ENCODE peak calls at places on chromosomes 6 and 20, in eight cellular contexts. One of them, this sample, is unnamed.

GRCh38 chr20:24870876-24871275 is 78.2 kb upstream of the CST7 start:
- DNase-seq in IMR-90: no peak
- DNase-seq in body of pancreas: no peak
- DNase-seq in left ventricle myocardium inferior: no peak
- DNase-seq in WTC11: no peak
- DNase-seq in mucosa of descending colon: no peak
- DNase-seq in A549: no peak
- DNase-seq in epithelial cell of proximal tubule: no peak
- DNase-seq in this sample: no peak

GRCh38 chr6:45538636-45539035 is 160.9 kb upstream of the SUPT3H start:
- DNase-seq in mucosa of descending colon: no peak
- DNase-seq in body of pancreas: peak; percentile 22
- DNase-seq in left ventricle myocardium inferior: no peak
- DNase-seq in WTC11: no peak
- DNase-seq in IMR-90: no peak
- DNase-seq in A549: no peak
- DNase-seq in epithelial cell of proximal tubule: no peak
- DNase-seq in this sample: no peak

GRCh38 chr6:73363537-73363875 is 1.0 kb downstream of the KHDC3L start:
- DNase-seq in left ventricle myocardium inferior: no peak
- DNase-seq in mucosa of descending colon: no peak
- DNase-seq in WTC11: no peak
- DNase-seq in A549: no peak
- DNase-seq in body of pancreas: no peak
- DNase-seq in IMR-90: no peak
- DNase-seq in epithelial cell of proximal tubule: no peak
- DNase-seq in this sample: no peak

GRCh38 chr6:168884646-168885086 is 369.0 kb downstream of the THBS2 start:
- DNase-seq in left ventricle myocardium inferior: peak; percentile 75
- DNase-seq in mucosa of descending colon: peak; percentile 83
- DNase-seq in IMR-90: peak; percentile 5
- DNase-seq in A549: peak; percentile 69
- DNase-seq in body of pancreas: peak; percentile 72
- DNase-seq in epithelial cell of proximal tubule: no peak
- DNase-seq in WTC11: peak; percentile 87
- DNase-seq in this sample: no peak

GRCh38 chr6:53410508-53411258 is 61.9 kb upstream of the ELOVL5 start:
- DNase-seq in left ventricle myocardium inferior: peak; percentile 42
- DNase-seq in mucosa of descending colon: peak; percentile 66
- DNase-seq in body of pancreas: peak; percentile 57
- DNase-seq in epithelial cell of proximal tubule: no peak
- DNase-seq in WTC11: peak; percentile 25
- DNase-seq in A549: peak; percentile 28
- DNase-seq in IMR-90: peak; percentile 33
- DNase-seq in this sample: peak; percentile 23

GRCh38 chr6:141488466-141488865 is 644.3 kb upstream of the GJE1 start:
- DNase-seq in IMR-90: peak; percentile 46
- DNase-seq in WTC11: no peak
- DNase-seq in body of pancreas: no peak
- DNase-seq in mucosa of descending colon: no peak
- DNase-seq in left ventricle myocardium inferior: no peak
- DNase-seq in A549: no peak
- DNase-seq in epithelial cell of proximal tubule: no peak
- DNase-seq in this sample: no peak

GRCh38 chr6:126797981-126798380 is 320.5 kb upstream of the RSPO3 start:
- DNase-seq in A549: no peak
- DNase-seq in IMR-90: no peak
- DNase-seq in body of pancreas: no peak
- DNase-seq in WTC11: no peak
- DNase-seq in mucosa of descending colon: no peak
- DNase-seq in epithelial cell of proximal tubule: no peak
- DNase-seq in left ventricle myocardium inferior: no peak
- DNase-seq in this sample: no peak

GRCh38 chr6:43088654-43089056 is 12.5 kb downstream of the PTK7 start:
- DNase-seq in A549: no peak
- DNase-seq in IMR-90: peak; percentile 13
- DNase-seq in mucosa of descending colon: no peak
- DNase-seq in epithelial cell of proximal tubule: no peak
- DNase-seq in left ventricle myocardium inferior: no peak
- DNase-seq in body of pancreas: no peak
- DNase-seq in WTC11: no peak
- DNase-seq in this sample: no peak

GRCh38 chr6:41726876-41727275 is 8.5 kb downstream of the TFEB start:
- DNase-seq in mucosa of descending colon: no peak
- DNase-seq in IMR-90: no peak
- DNase-seq in WTC11: no peak
- DNase-seq in left ventricle myocardium inferior: no peak
- DNase-seq in body of pancreas: no peak
- DNase-seq in A549: no peak
- DNase-seq in epithelial cell of proximal tubule: no peak
- DNase-seq in this sample: no peak

GRCh38 chr20:58584051-58584824 is 66.8 kb upstream of the STX16 start:
- DNase-seq in left ventricle myocardium inferior: no peak
- DNase-seq in WTC11: no peak
- DNase-seq in IMR-90: no peak
- DNase-seq in mucosa of descending colon: no peak
- DNase-seq in A549: no peak
- DNase-seq in body of pancreas: no peak
- DNase-seq in epithelial cell of proximal tubule: no peak
- DNase-seq in this sample: no peak

GRCh38 chr6:112193535-112194051 is 60.8 kb downstream of the LAMA4 start:
- DNase-seq in left ventricle myocardium inferior: no peak
- DNase-seq in body of pancreas: no peak
- DNase-seq in A549: no peak
- DNase-seq in epithelial cell of proximal tubule: no peak
- DNase-seq in WTC11: no peak
- DNase-seq in IMR-90: no peak
- DNase-seq in mucosa of descending colon: no peak
- DNase-seq in this sample: no peak

GRCh38 chr6:13664703-13665352 is 46.8 kb downstream of the RANBP9 start:
- DNase-seq in IMR-90: peak; percentile 70
- DNase-seq in left ventricle myocardium inferior: no peak
- DNase-seq in mucosa of descending colon: no peak
- DNase-seq in WTC11: no peak
- DNase-seq in body of pancreas: no peak
- DNase-seq in epithelial cell of proximal tubule: no peak
- DNase-seq in A549: no peak
- DNase-seq in this sample: peak; percentile 15

GRCh38 chr6:90175627-90176538 is 120.8 kb downstream of the BACH2 start:
- DNase-seq in A549: no peak
- DNase-seq in epithelial cell of proximal tubule: no peak
- DNase-seq in mucosa of descending colon: no peak
- DNase-seq in left ventricle myocardium inferior: no peak
- DNase-seq in body of pancreas: no peak
- DNase-seq in WTC11: no peak
- DNase-seq in IMR-90: no peak
- DNase-seq in this sample: no peak

GRCh38 chr20:37534401-37535157 is 6.9 kb upstream of the BLCAP start:
- DNase-seq in WTC11: no peak
- DNase-seq in epithelial cell of proximal tubule: no peak
- DNase-seq in left ventricle myocardium inferior: no peak
- DNase-seq in A549: peak; percentile 38
- DNase-seq in mucosa of descending colon: peak; percentile 93
- DNase-seq in body of pancreas: peak; percentile 54
- DNase-seq in IMR-90: peak; percentile 77
- DNase-seq in this sample: peak; percentile 81

GRCh38 chr6:15332441-15332840 is 86.6 kb downstream of the JARID2 start:
- DNase-seq in body of pancreas: no peak
- DNase-seq in IMR-90: peak; percentile 74
- DNase-seq in epithelial cell of proximal tubule: no peak
- DNase-seq in WTC11: no peak
- DNase-seq in mucosa of descending colon: no peak
- DNase-seq in left ventricle myocardium inferior: no peak
- DNase-seq in A549: no peak
- DNase-seq in this sample: no peak

GRCh38 chr20:57686931-57687652 is 22.7 kb downstream of the PMEPA1 start:
- DNase-seq in mucosa of descending colon: peak; percentile 26
- DNase-seq in epithelial cell of proximal tubule: no peak
- DNase-seq in left ventricle myocardium inferior: no peak
- DNase-seq in A549: no peak
- DNase-seq in IMR-90: no peak
- DNase-seq in WTC11: no peak
- DNase-seq in body of pancreas: no peak
- DNase-seq in this sample: no peak

GRCh38 chr20:60209048-60209447 is 250.8 kb downstream of the CDH26 start:
- DNase-seq in body of pancreas: no peak
- DNase-seq in epithelial cell of proximal tubule: no peak
- DNase-seq in left ventricle myocardium inferior: no peak
- DNase-seq in mucosa of descending colon: no peak
- DNase-seq in WTC11: no peak
- DNase-seq in A549: no peak
- DNase-seq in IMR-90: no peak
- DNase-seq in this sample: no peak

GRCh38 chr20:21026951-21027350 is 79.2 kb downstream of the LINC00237 start:
- DNase-seq in IMR-90: no peak
- DNase-seq in body of pancreas: no peak
- DNase-seq in epithelial cell of proximal tubule: no peak
- DNase-seq in mucosa of descending colon: no peak
- DNase-seq in A549: no peak
- DNase-seq in left ventricle myocardium inferior: no peak
- DNase-seq in WTC11: no peak
- DNase-seq in this sample: no peak

GRCh38 chr20:21028921-21029320 is 77.2 kb downstream of the LINC00237 start:
- DNase-seq in left ventricle myocardium inferior: no peak
- DNase-seq in epithelial cell of proximal tubule: no peak
- DNase-seq in A549: no peak
- DNase-seq in body of pancreas: no peak
- DNase-seq in WTC11: no peak
- DNase-seq in IMR-90: no peak
- DNase-seq in mucosa of descending colon: no peak
- DNase-seq in this sample: no peak

GRCh38 chr20:21029356-21029755 is 76.8 kb downstream of the LINC00237 start:
- DNase-seq in IMR-90: no peak
- DNase-seq in WTC11: no peak
- DNase-seq in epithelial cell of proximal tubule: no peak
- DNase-seq in left ventricle myocardium inferior: no peak
- DNase-seq in mucosa of descending colon: no peak
- DNase-seq in A549: no peak
- DNase-seq in body of pancreas: no peak
- DNase-seq in this sample: no peak

GRCh38 chr20:21028436-21028835 is 77.7 kb downstream of the LINC00237 start:
- DNase-seq in A549: no peak
- DNase-seq in body of pancreas: no peak
- DNase-seq in WTC11: no peak
- DNase-seq in mucosa of descending colon: no peak
- DNase-seq in epithelial cell of proximal tubule: no peak
- DNase-seq in left ventricle myocardium inferior: no peak
- DNase-seq in IMR-90: no peak
- DNase-seq in this sample: no peak

DNA sequence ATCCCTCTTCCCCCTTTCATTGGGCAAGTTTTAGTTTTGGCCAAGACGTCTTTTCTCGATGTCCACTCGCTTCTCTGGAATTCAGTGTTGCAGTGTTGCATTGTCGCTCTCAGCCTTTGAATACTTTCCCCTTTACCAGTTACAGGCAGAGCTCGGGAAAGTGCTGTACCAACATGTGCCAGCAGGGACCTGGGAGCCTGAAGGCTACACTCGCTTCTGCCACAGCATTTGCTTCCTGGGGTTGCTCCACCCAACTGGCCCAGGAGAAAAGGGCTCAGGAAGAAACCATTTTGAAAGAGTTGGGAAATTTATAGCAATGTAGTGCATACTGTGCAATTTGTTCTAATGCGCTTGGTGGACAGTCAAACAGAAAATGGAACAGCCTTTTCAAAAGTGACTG is 78.6 kb downstream of the LINC00237 start:
- DNase-seq in body of pancreas: no peak
- DNase-seq in IMR-90: no peak
- DNase-seq in A549: peak; percentile 53
- DNase-seq in left ventricle myocardium inferior: no peak
- DNase-seq in WTC11: peak; percentile 69
- DNase-seq in epithelial cell of proximal tubule: no peak
- DNase-seq in mucosa of descending colon: no peak
- DNase-seq in this sample: peak; percentile 4
- TF ChIP-seq CTCF in body of pancreas: no peak
- TF ChIP-seq CTCF in IMR-90: no peak
- TF ChIP-seq CTCF in A549: no peak
- TF ChIP-seq CTCF in left ventricle myocardium inferior: no peak
- TF ChIP-seq CTCF in WTC11: no peak
- TF ChIP-seq CTCF in epithelial cell of proximal tubule: no peak
- TF ChIP-seq CTCF in mucosa of descending colon: no peak
- TF ChIP-seq CTCF in this sample: peak; percentile 20

GRCh38 chr6:36605560-36606391 is 11.6 kb downstream of the SRSF3 start:
- DNase-seq in WTC11: peak; percentile 8
- DNase-seq in IMR-90: no peak
- DNase-seq in mucosa of descending colon: no peak
- DNase-seq in left ventricle myocardium inferior: no peak
- DNase-seq in epithelial cell of proximal tubule: no peak
- DNase-seq in A549: no peak
- DNase-seq in body of pancreas: no peak
- DNase-seq in this sample: no peak
- TF ChIP-seq CTCF in WTC11: no peak
- TF ChIP-seq CTCF in IMR-90: no peak
- TF ChIP-seq CTCF in mucosa of descending colon: no peak
- TF ChIP-seq CTCF in left ventricle myocardium inferior: peak; percentile 18
- TF ChIP-seq CTCF in epithelial cell of proximal tubule: peak; percentile 3
- TF ChIP-seq CTCF in A549: no peak
- TF ChIP-seq CTCF in body of pancreas: no peak
- TF ChIP-seq CTCF in this sample: peak; percentile 33

GRCh38 chr6:154510144-154510905 is at the start of gene CNKSR3:
- DNase-seq in left ventricle myocardium inferior: peak; percentile 84
- DNase-seq in A549: peak; percentile 64
- DNase-seq in body of pancreas: peak; percentile 97
- DNase-seq in WTC11: peak; percentile 97
- DNase-seq in mucosa of descending colon: peak; percentile 83
- DNase-seq in IMR-90: peak; percentile 95
- DNase-seq in epithelial cell of proximal tubule: no peak
- DNase-seq in this sample: peak; percentile 85
- TF ChIP-seq CTCF in left ventricle myocardium inferior: peak; percentile 28
- TF ChIP-seq CTCF in A549: no peak
- TF ChIP-seq CTCF in body of pancreas: no peak
- TF ChIP-seq CTCF in WTC11: no peak
- TF ChIP-seq CTCF in mucosa of descending colon: no peak
- TF ChIP-seq CTCF in IMR-90: peak; percentile 13
- TF ChIP-seq CTCF in epithelial cell of proximal tubule: no peak
- TF ChIP-seq CTCF in this sample: no peak

GRCh38 chr6:80425089-80425823 is 318.8 kb downstream of the BCKDHB start:
- DNase-seq in A549: no peak
- DNase-seq in left ventricle myocardium inferior: no peak
- DNase-seq in WTC11: no peak
- DNase-seq in IMR-90: peak; percentile 99
- DNase-seq in mucosa of descending colon: no peak
- DNase-seq in epithelial cell of proximal tubule: no peak
- DNase-seq in body of pancreas: no peak
- DNase-seq in this sample: peak; percentile 98
- TF ChIP-seq CTCF in A549: no peak
- TF ChIP-seq CTCF in left ventricle myocardium inferior: no peak
- TF ChIP-seq CTCF in WTC11: no peak
- TF ChIP-seq CTCF in IMR-90: peak; percentile 24
- TF ChIP-seq CTCF in mucosa of descending colon: no peak
- TF ChIP-seq CTCF in epithelial cell of proximal tubule: no peak
- TF ChIP-seq CTCF in body of pancreas: no peak
- TF ChIP-seq CTCF in this sample: peak; percentile 71

This sample was measured in HFFc6.